ENCODE peak calls at places on chromosome 11, in ten cellular contexts. T is activated T-cell treated with anti-CD3 and anti-CD28 coated beads for 1 hour, V is HS-27A, O is fibroblast of pulmonary artery, X is RWPE1, I is germinal center, W is C1 segment of cervical spinal cord, L is AG04449, R is skeletal muscle cell, E is mesenteric fat pad. S is an unnamed sample.
A peak's percentile ranks its signal among the peaks of the same experiment; 100 is the strongest.

GRCh38 chr11:28860898-28861297 is 752.7 kb downstream of the METTL15 start:
- DNase-seq in T (no peak), V (no peak), O (peak; percentile 81), X (peak; percentile 29), I (no peak), W (no peak), L (peak; percentile 28), R (peak; percentile 81), E (no peak), S (no peak)

GRCh38 chr11:59551651-59552521 is 40.5 kb downstream of the OR4D9 start:
- DNase-seq in T (no peak), V (peak; percentile 64), O (peak; percentile 90), X (no peak), I (no peak), W (no peak), L (peak; percentile 57), R (peak; percentile 55), E (no peak), S (no peak)

GRCh38 chr11:32562839-32563599 is 20.6 kb upstream of the EIF3M start:
- DNase-seq in T (no peak), V (no peak), O (peak; percentile 42), X (no peak), I (no peak), W (no peak), L (no peak), R (no peak), E (no peak), S (no peak)

GRCh38 chr11:67290801-67291200 is 1.7 kb downstream of the ANKRD13D start:
- DNase-seq in T (no peak), V (no peak), O (peak; percentile 61), X (no peak), I (no peak), W (no peak), L (no peak), R (no peak), E (no peak), S (no peak)

GRCh38 chr11:94537051-94537600 is 6.6 kb upstream of the FUT4 start:
- DNase-seq in T (no peak), V (no peak), O (peak; percentile 64), X (no peak), I (no peak), W (no peak), L (peak; percentile 70), R (peak; percentile 54), E (no peak), S (no peak)

GRCh38 chr11:12164061-12165014 is 53.9 kb downstream of the MICAL2 start:
- DNase-seq in T (no peak), V (no peak), O (peak; percentile 80), X (no peak), I (no peak), W (no peak), L (no peak), R (peak; percentile 68), E (no peak), S (no peak)

GRCh38 chr11:65672982-65673381 is 10.3 kb upstream of the RELA start:
- DNase-seq in T (no peak), V (no peak), O (no peak), X (no peak), I (no peak), W (no peak), L (no peak), R (no peak), E (no peak), S (no peak)

GRCh38 chr11:12413141-12414055 is 36.0 kb downstream of the PARVA start:
- DNase-seq in T (no peak), V (no peak), O (no peak), X (no peak), I (no peak), W (no peak), L (no peak), R (no peak), E (no peak), S (no peak)